ENCODE peak calls at places on chromosome 22, in five cellular contexts. U, O, N, I and X are unnamed samples.

GRCh38 chr22:20867179-20868099 is 8.6 kb downstream of the SNAP29 start:
- DNase-seq in U (peak), O (no peak), N (peak), I (no peak), X (no peak)

GRCh38 chr22:20463324-20464095 is 25.9 kb upstream of the SCARF2 start:
- DNase-seq in U (no peak), O (peak), N (no peak), I (no peak), X (no peak)

GRCh38 chr22:33625959-33626358 is 294.3 kb downstream of the LARGE1 start:
- DNase-seq in U (no peak), O (no peak), N (no peak), I (no peak), X (no peak)

GRCh38 chr22:26139320-26139719 is 29.9 kb upstream of the SEZ6L start:
- DNase-seq in U (no peak), O (no peak), N (no peak), I (no peak), X (no peak)

GRCh38 chr22:48494256-48494967 is 1333.3 kb downstream of the BRD1 start:
- DNase-seq in U (no peak), O (no peak), N (no peak), I (no peak), X (no peak)

GRCh38 chr22:37647928-37648327 is 8.5 kb downstream of the SH3BP1 start:
- DNase-seq in U (no peak), O (no peak), N (no peak), I (no peak), X (no peak)

GRCh38 chr22:22745225-22746060 is 101.0 kb downstream of the GGTLC2 start:
- DNase-seq in U (peak), O (peak), N (peak), I (no peak), X (no peak)

GRCh38 chr22:22692707-22693530 is 48.5 kb downstream of the GGTLC2 start:
- DNase-seq in U (peak), O (peak), N (peak), I (no peak), X (no peak)

GRCh38 chr22:27551402-27551801 is 250.2 kb downstream of the MN1 start:
- DNase-seq in U (no peak), O (no peak), N (no peak), I (no peak), X (no peak)

GRCh38 chr22:18145676-18146388 is 4.1 kb upstream of the USP18 start:
- DNase-seq in U (no peak), O (no peak), N (no peak), I (no peak), X (no peak)

GRCh38 chr22:40982482-40983385 is 31.6 kb downstream of the RBX1 start:
- DNase-seq in U (no peak), O (no peak), N (no peak), I (no peak), X (no peak)

GRCh38 chr22:30754971-30755759 is 60.5 kb downstream of the OSBP2 start:
- DNase-seq in U (peak), O (peak), N (no peak), I (peak), X (peak)

GRCh38 chr22:17949926-17950473 is 74.4 kb downstream of the MICAL3 start:
- DNase-seq in U (no peak), O (no peak), N (no peak), I (no peak), X (no peak)

GRCh38 chr22:49113758-49114157 is 713.9 kb downstream of the BRD1 start:
- DNase-seq in U (no peak), O (no peak), N (no peak), I (no peak), X (no peak)

GRCh38 chr22:31346733-31347250 is 646 bp upstream of the PATZ1 start:
- DNase-seq in U (peak), O (no peak), N (peak), I (no peak), X (no peak)

GRCh38 chr22:45818130-45819085 is 146.8 kb downstream of the ATXN10 start:
- DNase-seq in U (peak), O (no peak), N (no peak), I (no peak), X (no peak)

GRCh38 chr22:35023692-35024363 is 42.1 kb upstream of the ISX start:
- DNase-seq in U (peak), O (peak), N (peak), I (no peak), X (no peak)

GRCh38 chr22:20437253-20438065 is at the start of gene SCARF2:
- DNase-seq in U (peak), O (no peak), N (no peak), I (no peak), X (no peak)

GRCh38 chr22:49627217-49628181 is 200.2 kb downstream of the BRD1 start:
- DNase-seq in U (no peak), O (no peak), N (no peak), I (no peak), X (no peak)

GRCh38 chr22:29208879-29209623 is 3.4 kb downstream of the EMID1 start:
- DNase-seq in U (no peak), O (no peak), N (no peak), I (no peak), X (no peak)

GRCh38 chr22:48198489-48199459 is 1436.3 kb downstream of the TBC1D22A start:
- DNase-seq in U (no peak), O (no peak), N (no peak), I (no peak), X (no peak)

GRCh38 chr22:39462443-39463147 is 5.8 kb downstream of the MGAT3 start:
- DNase-seq in U (no peak), O (no peak), N (no peak), I (no peak), X (no peak)
- TF ChIP-seq CTCF in U (peak), O (no peak), N (no peak), I (no peak), X (no peak)

GRCh38 chr22:42615092-42615859 is 593 bp upstream of the POLDIP3 start:
- DNase-seq in U (peak), O (peak), N (peak), I (peak), X (peak)

GRCh38 chr22:42613869-42614268 is 814 bp downstream of the POLDIP3 start:
- DNase-seq in U (no peak), O (no peak), N (no peak), I (no peak), X (no peak)

GRCh38 chr22:42612336-42612735 is 2.3 kb downstream of the POLDIP3 start:
- DNase-seq in U (no peak), O (no peak), N (no peak), I (no peak), X (no peak)

GRCh38 chr22:42617155-42617983 is 2.7 kb upstream of the POLDIP3 start:
- DNase-seq in U (no peak), O (no peak), N (no peak), I (no peak), X (no peak)

DNA sequence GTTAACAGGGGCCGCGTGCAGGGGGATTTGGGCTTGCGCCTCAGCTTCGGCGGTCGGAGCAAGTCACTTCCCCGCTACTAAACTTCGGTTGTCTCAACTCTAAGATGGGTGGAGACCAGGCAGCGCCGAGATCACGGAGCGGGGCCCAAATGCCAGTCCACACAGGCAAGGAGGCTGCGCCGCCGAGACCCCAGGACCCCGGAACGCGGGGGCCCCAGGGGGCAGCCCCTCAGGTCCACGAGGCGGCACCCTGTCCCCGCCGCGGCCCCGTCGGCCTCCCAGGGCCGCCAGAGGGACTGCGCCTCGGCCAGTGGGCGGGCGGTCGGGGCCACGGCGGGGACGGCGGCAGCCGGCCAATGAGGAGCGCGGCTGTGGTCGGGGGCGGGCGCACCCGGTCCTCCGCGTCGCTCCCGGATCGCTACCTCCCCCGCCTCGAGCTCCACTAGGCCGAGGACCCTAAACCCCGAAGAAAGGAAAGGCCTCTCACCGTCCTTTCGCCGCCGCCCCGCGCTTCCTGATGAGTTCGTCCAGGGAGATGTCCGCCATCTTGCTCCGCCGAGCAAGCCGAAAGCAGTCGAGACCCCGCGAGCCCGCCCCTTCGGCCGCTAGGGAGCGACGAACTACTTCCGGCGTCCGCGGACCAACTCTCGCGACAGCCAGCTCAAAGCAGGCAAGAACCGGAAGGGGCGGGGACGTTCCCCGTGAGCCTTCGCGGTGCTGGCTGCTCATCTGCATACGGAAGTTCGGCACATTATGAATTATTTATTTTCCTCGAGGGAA is at the start of gene POLDIP3:
- DNase-seq in U (peak), O (peak), N (peak), I (peak), X (peak)
- TF ChIP-seq CTCF in U (peak), O (no peak), N (no peak), I (peak), X (peak)

GRCh38 chr22:39924286-39924685 is 23.4 kb downstream of the GRAP2 start:
- DNase-seq in U (no peak), O (no peak), N (no peak), I (no peak), X (no peak)

GRCh38 chr22:39926175-39927152 is 25.6 kb downstream of the GRAP2 start:
- DNase-seq in U (no peak), O (no peak), N (no peak), I (no peak), X (no peak)

GRCh38 chr22:39928556-39929401 is 27.9 kb downstream of the GRAP2 start:
- DNase-seq in U (no peak), O (no peak), N (no peak), I (no peak), X (no peak)

GRCh38 chr22:39925273-39925672 is 24.4 kb downstream of the GRAP2 start:
- DNase-seq in U (no peak), O (no peak), N (no peak), I (no peak), X (no peak)

DNA sequence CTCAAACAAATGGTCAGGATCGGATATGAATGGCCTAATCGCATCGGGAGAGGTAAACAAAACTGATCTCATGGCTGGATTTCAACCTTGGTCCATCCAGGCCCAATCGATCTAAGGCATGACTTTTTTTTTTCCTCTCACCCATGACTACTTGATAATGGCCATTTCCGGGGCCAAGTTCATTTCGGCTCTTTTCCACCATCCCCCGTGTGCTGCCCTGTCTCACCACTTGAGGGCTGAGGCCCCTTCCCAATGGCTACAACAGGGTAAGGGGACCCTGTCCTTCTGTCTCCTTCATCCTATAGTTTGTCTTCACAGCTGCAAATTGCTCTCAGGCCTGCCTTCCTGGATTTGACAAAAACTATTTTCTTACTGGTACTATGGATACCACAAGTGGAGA is 26.7 kb downstream of the GRAP2 start:
- DNase-seq in U (no peak), O (no peak), N (no peak), I (no peak), X (no peak)
- TF ChIP-seq CTCF in U (peak), O (no peak), N (no peak), I (peak), X (no peak)

GRCh38 chr22:32416556-32417085 is 4.6 kb upstream of the RTCB start:
- DNase-seq in U (no peak), O (no peak), N (no peak), I (no peak), X (no peak)

GRCh38 chr22:32411388-32411787 is 659 bp downstream of the RTCB start:
- DNase-seq in U (peak), O (no peak), N (no peak), I (no peak), X (no peak)

GRCh38 chr22:32411829-32412592 is at the start of gene RTCB:
- DNase-seq in U (peak), O (peak), N (peak), I (peak), X (peak)

GRCh38 chr22:32410459-32410858 is 1.6 kb downstream of the RTCB start:
- DNase-seq in U (no peak), O (no peak), N (no peak), I (no peak), X (no peak)

GRCh38 chr22:32413715-32414114 is 1.7 kb upstream of the RTCB start:
- DNase-seq in U (peak), O (no peak), N (no peak), I (peak), X (no peak)
- TF ChIP-seq CTCF in U (peak), O (no peak), N (no peak), I (peak), X (peak)

DNA sequence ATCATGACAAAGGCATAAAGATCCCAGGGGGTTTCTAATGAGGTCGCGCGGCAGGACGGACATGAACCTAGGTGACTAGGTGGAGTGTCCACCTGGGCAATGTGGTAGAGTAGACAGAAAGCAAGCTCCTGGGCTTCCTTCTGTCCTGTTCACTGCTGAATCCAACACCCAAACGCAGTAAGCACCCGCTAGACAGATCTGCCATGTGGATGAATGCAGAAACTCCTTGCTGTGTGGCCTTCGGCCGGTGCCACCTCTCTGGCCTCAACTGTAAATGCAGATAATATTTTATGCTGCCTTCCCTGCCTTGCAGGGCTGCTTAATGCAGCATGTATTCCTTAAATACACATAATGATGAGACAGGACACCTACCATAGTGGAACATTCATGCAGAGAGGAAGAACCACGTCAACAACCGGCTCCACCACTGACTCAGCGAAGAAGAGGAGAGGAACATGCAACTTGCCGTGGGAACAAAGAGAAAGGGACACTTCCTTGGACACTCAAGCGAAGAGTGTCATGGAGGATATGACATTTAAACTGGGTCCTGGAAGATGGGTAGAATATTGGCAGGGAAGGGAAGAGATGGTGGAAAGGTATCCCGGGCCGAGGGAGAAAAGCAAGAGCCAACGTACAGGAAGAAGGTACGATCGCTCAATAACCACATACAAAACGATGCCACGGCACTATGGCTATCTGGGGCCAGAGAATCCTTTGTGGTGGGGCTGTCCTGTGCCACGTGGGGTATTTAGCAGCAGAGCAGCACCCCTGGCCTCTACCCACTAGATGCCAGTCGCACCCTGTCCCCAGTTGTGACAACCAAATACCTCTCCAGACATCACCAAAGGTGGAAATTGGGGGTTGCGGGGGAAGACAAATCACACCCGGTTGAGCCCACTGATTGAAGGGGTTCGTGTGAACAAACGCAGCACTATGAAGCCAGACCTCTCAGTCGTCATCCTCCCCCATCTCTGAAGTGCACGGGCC is 30.8 kb downstream of the MYH9 start:
- DNase-seq in U (peak), O (no peak), N (no peak), I (no peak), X (no peak)
- TF ChIP-seq CTCF in U (no peak), O (no peak), N (peak), I (no peak), X (no peak)

GRCh38 chr22:24011735-24012068 is 598 bp downstream of the CABIN1 start:
- DNase-seq in U (peak), O (no peak), N (no peak), I (no peak), X (no peak)
- TF ChIP-seq CTCF in U (no peak), O (no peak), N (no peak), I (no peak), X (no peak)

GRCh38 chr22:19430890-19431541 is 517 bp downstream of the HIRA start:
- DNase-seq in U (peak), O (no peak), N (peak), I (no peak), X (no peak)
- TF ChIP-seq CTCF in U (peak), O (no peak), N (no peak), I (peak), X (peak)

DNA sequence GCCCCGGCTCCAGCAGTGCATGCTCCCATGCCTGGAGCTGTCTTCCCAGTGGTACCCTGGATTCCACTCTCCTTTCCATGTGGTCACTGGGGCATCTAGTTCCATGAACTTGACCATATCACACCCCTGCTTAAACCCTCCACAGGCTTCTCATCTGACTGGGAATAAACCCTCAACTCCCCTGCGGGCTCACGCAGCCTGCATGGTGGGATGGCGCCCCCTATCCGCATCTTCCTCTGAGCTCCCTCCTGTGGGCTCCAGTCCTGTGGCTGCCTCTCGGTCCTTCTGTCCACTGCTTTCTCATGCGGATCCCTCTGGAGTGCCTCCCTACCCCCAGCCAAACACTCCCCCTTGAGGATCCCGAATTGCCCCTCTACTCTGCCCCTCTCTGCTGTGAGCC is 41.4 kb upstream of the TTLL12 start:
- DNase-seq in U (peak), O (no peak), N (no peak), I (no peak), X (no peak)
- TF ChIP-seq CTCF in U (peak), O (no peak), N (no peak), I (peak), X (peak)

GRCh38 chr22:24422078-24422665 is 5.2 kb upstream of the ADORA2A start:
- DNase-seq in U (no peak), O (no peak), N (no peak), I (no peak), X (no peak)

GRCh38 chr22:24420977-24421343 is 6.4 kb upstream of the ADORA2A start:
- DNase-seq in U (no peak), O (no peak), N (no peak), I (no peak), X (no peak)

GRCh38 chr22:24419480-24419860 is 7.9 kb upstream of the ADORA2A start:
- DNase-seq in U (no peak), O (no peak), N (no peak), I (no peak), X (no peak)

GRCh38 chr22:24420072-24420976 is 7.1 kb upstream of the ADORA2A start:
- DNase-seq in U (no peak), O (no peak), N (no peak), I (no peak), X (no peak)

GRCh38 chr22:24421428-24421931 is 5.9 kb upstream of the ADORA2A start:
- DNase-seq in U (no peak), O (no peak), N (no peak), I (no peak), X (no peak)
- TF ChIP-seq CTCF in U (peak), O (peak), N (no peak), I (peak), X (no peak)